ENCODE peak calls at places on chromosome 19, in four cellular contexts. Z is fibroblast of mammary gland, K is brain microvascular endothelial cell, X is endothelial cell. L is an unnamed sample.

GRCh38 chr19:39474139-39474620 is 6.5 kb upstream of the TIMM50 start:
- DNase-seq in X (peak), Z (peak), K (peak), L (no peak)

GRCh38 chr19:35017507-35017906 is 12.8 kb upstream of the SCN1B start:
- DNase-seq in Z (no peak), X (no peak), K (no peak), L (no peak)

GRCh38 chr19:38288127-38288855 is 15.8 kb upstream of the C19orf33 start:
- DNase-seq in Z (no peak), X (no peak), K (no peak), L (no peak)

GRCh38 chr19:13978306-13978705 is 26.0 kb downstream of the DCAF15 start:
- DNase-seq in K (no peak), Z (peak), X (peak), L (peak)

GRCh38 chr19:48926909-48927308 is 6.6 kb upstream of the DHDH start:
- DNase-seq in Z (peak), X (no peak), K (peak), L (peak)

GRCh38 chr19:46787331-46788100 is 878 bp downstream of the SLC1A5 start:
- DNase-seq in X (peak), K (peak), Z (peak), L (peak)

GRCh38 chr19:33883869-33884519 is 87.3 kb downstream of the KCTD15 start:
- DNase-seq in X (peak), Z (no peak), K (peak), L (no peak)

GRCh38 chr19:6209233-6209632 is 70.5 kb downstream of the MLLT1 start:
- DNase-seq in K (no peak), Z (no peak), X (no peak), L (no peak)

GRCh38 chr19:30596813-30597399 is 224.7 kb downstream of the ZNF536 start:
- DNase-seq in Z (no peak), X (no peak), K (no peak), L (no peak)

GRCh38 chr19:13234518-13234917 is 84.3 kb downstream of the IER2 start:
- DNase-seq in X (no peak), Z (peak), K (no peak), L (no peak)

GRCh38 chr19:17090501-17091074 is 15.0 kb downstream of the MYO9B start:
- DNase-seq in X (no peak), Z (peak), K (peak), L (peak)

GRCh38 chr19:30334841-30335240 is 37.3 kb upstream of the ZNF536 start:
- DNase-seq in K (no peak), Z (no peak), X (no peak), L (no peak)

GRCh38 chr19:55907286-55907685 is 24.9 kb downstream of the NLRP13 start:
- DNase-seq in X (no peak), Z (no peak), K (no peak), L (no peak)

GRCh38 chr19:49441210-49441959 is at the start of gene SLC17A7:
- DNase-seq in Z (no peak), K (no peak), X (peak), L (no peak)

GRCh38 chr19:3618144-3618810 is 8.3 kb downstream of the CACTIN start:
- DNase-seq in X (peak), K (no peak), Z (peak), L (no peak)

GRCh38 chr19:39212377-39212742 is 8.3 kb upstream of the SYCN start:
- DNase-seq in Z (peak), K (peak), X (peak), L (no peak)

GRCh38 chr19:3855321-3855720 is 13.5 kb downstream of the ZFR2 start:
- DNase-seq in X (no peak), Z (no peak), K (peak), L (no peak)

GRCh38 chr19:38806371-38806770 is 6.4 kb downstream of the LGALS4 start:
- DNase-seq in X (no peak), Z (no peak), K (no peak), L (no peak)

GRCh38 chr19:38845374-38846024 is 4.3 kb downstream of the HNRNPL start:
- DNase-seq in K (no peak), Z (no peak), X (no peak), L (no peak)

GRCh38 chr19:47074621-47075020 is 26.2 kb upstream of the TMEM160 start:
- DNase-seq in Z (no peak), X (peak), K (no peak), L (no peak)

GRCh38 chr19:55647732-55648656 is at the start of gene CCDC106:
- DNase-seq in K (peak), X (peak), Z (peak), L (no peak)

GRCh38 chr19:54179921-54180452 is 7.0 kb upstream of the TMC4 start:
- DNase-seq in Z (peak), K (peak), X (peak), L (peak)

GRCh38 chr19:47444388-47444821 is 25.1 kb upstream of the MEIS3 start:
- DNase-seq in X (peak), K (no peak), Z (no peak), L (no peak)

GRCh38 chr19:5080030-5080644 is 111.2 kb downstream of the KDM4B start:
- DNase-seq in Z (no peak), K (no peak), X (no peak), L (no peak)

GRCh38 chr19:51034704-51035103 is at the start of gene KLK12:
- DNase-seq in K (no peak), Z (no peak), X (no peak), L (no peak)

GRCh38 chr19:54138777-54139256 is 1.3 kb downstream of the CNOT3 start:
- DNase-seq in K (no peak), X (no peak), Z (no peak), L (no peak)

GRCh38 chr19:2983351-2984195 is 6.2 kb downstream of the TLE6 start:
- DNase-seq in X (peak), Z (peak), K (no peak), L (peak)

GRCh38 chr19:33462112-33462726 is 59.4 kb downstream of the PEPD start:
- DNase-seq in Z (no peak), X (no peak), K (no peak), L (no peak)

GRCh38 chr19:11435833-11436313 is 438 bp downstream of the PRKCSH start:
- DNase-seq in X (peak), Z (peak), K (no peak), L (peak)

GRCh38 chr19:16141043-16141442 is 2.4 kb upstream of the HSH2D start:
- DNase-seq in Z (no peak), K (no peak), X (no peak), L (no peak)

GRCh38 chr19:28846094-28846812 is 366.7 kb downstream of the UQCRFS1 start:
- DNase-seq in Z (no peak), X (no peak), K (no peak), L (no peak)

GRCh38 chr19:46372901-46373572 is 26.1 kb downstream of the PPP5C start:
- DNase-seq in K (peak), X (peak), Z (peak), L (peak)

GRCh38 chr19:3276341-3276799 is 51.9 kb downstream of the CELF5 start:
- DNase-seq in Z (no peak), K (no peak), X (peak), L (peak)

GRCh38 chr19:33519416-33519815 is 2.2 kb downstream of the PEPD start:
- DNase-seq in K (no peak), Z (peak), X (no peak), L (no peak)

DNA sequence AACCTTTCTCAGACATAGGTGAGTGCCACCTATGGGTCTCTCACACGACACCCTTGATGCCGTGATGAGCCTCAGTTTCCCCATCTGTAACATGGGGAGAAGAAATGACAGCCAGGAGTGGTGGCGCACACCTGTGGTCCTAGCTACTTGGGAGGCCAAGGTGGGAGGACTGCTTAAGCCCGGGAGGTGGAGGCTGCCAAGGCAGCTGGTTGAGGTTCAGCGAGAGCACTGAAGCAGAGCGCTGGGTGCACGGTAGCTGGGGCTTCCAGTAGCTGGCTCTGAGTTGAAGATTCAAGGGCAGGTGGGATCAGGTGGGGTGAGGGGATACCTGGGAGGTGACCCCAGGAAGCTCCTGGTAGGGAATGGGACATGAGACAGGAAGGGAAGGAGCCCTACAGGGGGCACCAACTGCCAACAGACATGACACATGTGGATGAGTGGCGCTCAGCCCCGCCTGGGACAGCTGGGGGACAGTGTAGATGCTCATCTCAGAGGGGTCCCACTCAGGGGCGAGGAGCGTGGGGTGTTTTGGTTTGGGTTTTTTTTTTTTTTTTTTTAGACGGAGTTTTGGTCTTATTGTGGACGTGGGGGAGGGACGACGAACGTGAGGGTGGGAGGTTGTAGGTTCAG is 6.5 kb upstream of the SSBP4 start:
- DNase-seq in K (no peak), X (no peak), Z (no peak), L (no peak)
- TF ChIP-seq CTCF in K (peak), X (no peak), Z (no peak), L (no peak)

GRCh38 chr19:44951179-44952159 is 3.7 kb upstream of the CLPTM1 start:
- DNase-seq in K (peak), X (peak), Z (peak), L (peak)
- TF ChIP-seq CTCF in K (peak), X (peak), Z (peak), L (peak)

GRCh38 chr19:916645-917322 is 349 bp upstream of the KISS1R start:
- DNase-seq in Z (no peak), K (no peak), X (no peak), L (no peak)

GRCh38 chr19:919157-920050 is 2.3 kb downstream of the KISS1R start:
- DNase-seq in X (no peak), K (no peak), Z (no peak), L (peak)

GRCh38 chr19:918152-918437 is 962 bp downstream of the KISS1R start:
- DNase-seq in Z (no peak), K (no peak), X (no peak), L (no peak)

GRCh38 chr19:918481-919156 is 1.5 kb downstream of the KISS1R start:
- DNase-seq in Z (no peak), K (no peak), X (no peak), L (no peak)

DNA sequence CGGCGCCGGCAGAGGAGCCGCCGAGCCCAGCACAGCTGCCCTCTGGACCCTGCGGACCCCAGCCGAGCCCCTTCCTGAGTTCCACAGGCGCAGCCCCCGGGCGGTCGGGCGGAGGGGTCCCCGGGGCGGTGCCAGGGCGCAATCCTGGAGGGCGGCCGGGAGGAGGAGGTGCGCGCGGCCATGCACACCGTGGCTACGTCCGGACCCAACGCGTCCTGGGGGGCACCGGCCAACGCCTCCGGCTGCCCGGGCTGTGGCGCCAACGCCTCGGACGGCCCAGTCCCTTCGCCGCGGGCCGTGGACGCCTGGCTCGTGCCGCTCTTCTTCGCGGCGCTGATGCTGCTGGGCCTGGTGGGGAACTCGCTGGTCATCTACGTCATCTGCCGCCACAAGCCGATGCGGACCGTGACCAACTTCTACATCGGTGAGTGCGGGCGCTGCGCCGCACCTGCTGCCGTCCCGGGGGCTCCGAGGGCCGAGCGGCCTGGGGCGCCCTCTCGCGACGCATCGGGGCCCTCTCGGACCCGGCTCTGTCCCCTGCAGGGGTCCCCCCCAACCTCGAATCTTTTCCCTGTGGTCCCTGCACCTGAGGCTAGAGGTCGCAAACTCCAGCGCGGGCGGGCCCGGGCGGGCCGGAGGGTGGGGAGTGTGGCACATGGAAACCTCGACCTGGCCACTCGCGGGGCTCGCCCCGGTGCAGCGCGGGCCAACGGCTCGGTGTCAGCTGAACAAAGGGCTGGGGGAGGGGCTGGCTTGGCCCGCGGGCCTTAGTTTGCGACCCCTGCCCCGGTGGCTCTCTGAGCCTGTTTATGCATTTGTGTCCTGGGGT is at the start of gene KISS1R:
- DNase-seq in K (no peak), Z (no peak), X (no peak), L (no peak)
- TF ChIP-seq CTCF in K (peak), Z (no peak), X (peak), L (peak)

DNA sequence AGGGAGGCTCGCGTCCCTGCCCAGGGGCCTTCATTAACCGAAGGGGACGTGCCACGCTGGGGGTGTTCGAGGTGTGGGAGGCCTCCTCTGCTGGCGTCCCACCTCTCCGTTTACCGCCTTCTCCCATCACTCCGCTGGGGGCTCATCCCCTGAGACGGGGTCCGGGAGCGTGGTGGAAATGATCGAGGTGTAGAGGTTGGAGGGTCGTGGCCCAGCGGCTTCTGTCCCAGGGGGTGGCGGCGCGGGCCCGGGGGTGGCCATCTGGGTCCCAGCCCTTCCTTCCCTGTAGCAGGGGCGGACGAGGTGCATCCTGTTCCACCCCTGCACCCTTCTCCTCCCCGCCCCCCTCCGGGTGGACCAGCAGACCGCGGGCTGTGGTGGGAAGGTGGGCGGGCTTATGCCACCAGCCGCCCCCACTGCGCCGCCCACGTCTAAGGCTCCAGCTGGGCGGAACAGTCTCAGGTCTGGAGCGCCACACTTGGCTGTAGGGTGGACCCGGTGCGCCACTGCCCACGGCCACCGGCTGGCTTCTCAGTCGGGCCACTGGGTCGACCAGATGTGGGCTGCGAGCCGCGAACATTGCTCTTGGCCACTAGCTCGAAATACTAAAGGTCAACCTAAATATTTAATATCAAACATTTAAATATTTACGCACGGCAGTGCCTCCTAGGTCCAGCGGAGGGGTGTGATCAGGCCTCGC is 69.5 kb downstream of the ZNF723 start:
- DNase-seq in X (no peak), K (no peak), Z (no peak), L (no peak)
- TF ChIP-seq CTCF in X (no peak), K (no peak), Z (no peak), L (no peak)

DNA sequence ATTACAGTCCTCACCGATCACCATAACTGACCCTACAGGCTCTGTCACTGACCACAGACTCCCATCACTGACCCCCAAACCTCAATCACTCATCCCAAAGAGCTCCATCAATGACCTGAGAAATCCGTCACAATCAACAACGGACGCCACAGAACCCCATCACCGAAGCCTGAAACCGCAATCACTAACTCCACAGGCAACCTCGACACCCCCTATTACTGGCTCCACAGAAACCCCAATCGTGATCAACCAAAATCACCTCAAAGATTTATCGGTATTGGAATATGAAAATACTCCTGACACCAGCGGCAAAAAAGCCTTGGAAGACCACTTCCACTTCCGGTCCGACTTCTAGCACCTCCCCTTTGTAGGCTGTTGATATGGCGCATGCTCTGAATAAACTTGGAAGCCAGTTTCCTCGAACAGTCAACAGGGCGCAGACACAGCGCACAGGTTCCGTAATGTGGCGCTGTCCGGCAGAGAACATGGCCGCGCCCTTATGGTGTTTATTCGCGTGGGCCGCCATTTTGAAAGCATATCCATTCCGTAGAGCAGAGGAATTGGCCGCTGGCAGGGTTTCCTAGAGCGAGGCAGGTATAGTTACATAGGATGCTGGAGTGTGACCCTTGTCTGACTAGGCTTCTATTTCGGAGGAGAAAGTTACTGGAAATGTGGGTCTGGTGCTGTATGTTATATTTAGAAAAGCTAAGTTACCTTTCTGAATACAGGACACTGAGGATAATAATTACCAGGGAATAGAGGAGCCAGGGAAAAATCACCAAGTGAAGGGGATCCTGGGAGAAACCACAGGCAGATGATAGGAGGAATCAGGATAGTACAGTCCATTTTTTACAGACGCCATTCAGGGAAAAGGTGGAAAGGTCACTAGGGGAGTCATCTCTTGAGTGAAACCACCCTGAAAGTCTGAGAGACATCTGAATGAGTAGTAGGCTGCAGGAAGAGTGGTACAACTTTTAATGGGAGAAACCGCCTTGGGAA is at the start of gene ZNF585A:
- DNase-seq in X (peak), Z (peak), K (peak), L (peak)
- TF ChIP-seq CTCF in X (no peak), Z (peak), K (peak), L (peak)

DNA sequence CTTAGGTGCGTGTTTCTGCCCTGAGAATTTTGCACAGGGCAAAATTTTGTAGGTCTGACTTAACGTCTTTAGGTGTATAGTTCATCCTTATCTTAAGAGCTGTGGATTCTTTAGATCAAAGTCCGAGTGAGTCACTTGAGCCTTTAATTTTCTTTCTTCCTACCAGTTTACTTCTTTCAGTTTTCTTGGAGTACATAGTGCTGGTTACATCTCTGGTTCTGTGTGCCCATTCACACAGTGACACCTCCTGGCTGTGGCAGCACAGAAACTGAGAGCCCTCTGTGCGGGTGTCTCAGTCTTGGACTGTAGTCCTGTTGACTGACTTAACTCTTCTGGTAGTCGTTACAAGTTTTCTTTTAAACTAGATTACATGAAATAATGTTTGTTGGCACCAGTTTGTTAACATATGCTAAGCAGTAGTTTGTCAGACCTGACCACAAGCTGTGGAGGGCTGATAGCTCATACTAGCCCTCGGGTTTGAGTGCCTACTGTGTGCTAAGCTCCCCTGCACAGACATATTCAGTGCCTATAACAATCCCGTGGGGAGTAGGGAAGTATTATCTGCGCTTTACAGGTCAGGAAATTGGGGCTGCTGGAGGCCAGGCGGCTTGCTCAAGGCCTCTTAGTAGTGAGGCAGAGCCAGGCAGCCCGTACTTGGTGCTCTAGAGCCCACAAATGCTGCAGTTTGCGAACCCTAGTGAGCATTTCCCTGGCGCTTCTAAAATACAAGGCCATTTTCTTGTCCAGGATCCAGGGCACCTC is 1.6 kb downstream of the GATAD2A start:
- DNase-seq in K (peak), X (peak), Z (peak), L (peak)
- TF ChIP-seq CTCF in K (peak), X (no peak), Z (peak), L (peak)